ENCODE peak calls at places on chromosomes 5 and 9, in nine cellular contexts. R, X, K, I, F, O, A, D and Y are unnamed samples.

GRCh38 chr9:101026824-101027223 is 1.7 kb upstream of the PLPPR1 start:
- DNase-seq in K (no peak), A (no peak), O (peak; percentile 4), F (no peak), R (no peak), D (no peak), I (no peak), X (no peak), Y (no peak)

GRCh38 chr5:163379298-163380155 is 57.9 kb upstream of the CCNG1 start:
- DNase-seq in R (peak; percentile 94), I (no peak), O (peak; percentile 93), D (peak; percentile 88), A (peak; percentile 53), F (peak; percentile 80), K (peak; percentile 17), X (peak; percentile 86), Y (peak; percentile 62)

GRCh38 chr9:114696814-114697544 is 15.0 kb upstream of the TEX48 start:
- DNase-seq in O (no peak), F (peak; percentile 62), R (peak; percentile 27), K (no peak), A (no peak), X (peak; percentile 53), D (peak; percentile 34), I (no peak), Y (no peak)

GRCh38 chr9:94666364-94667099 is 27.2 kb upstream of the FBP1 start:
- DNase-seq in K (no peak), F (no peak), I (no peak), R (no peak), X (no peak), A (no peak), O (no peak), D (no peak), Y (no peak)

GRCh38 chr9:91321691-91322090 is 40.0 kb downstream of the AUH start:
- DNase-seq in X (no peak), I (no peak), R (no peak), O (no peak), D (no peak), K (no peak), A (no peak), F (no peak), Y (no peak)

GRCh38 chr9:21491742-21492141 is 9.6 kb upstream of the IFNE start:
- DNase-seq in I (no peak), X (no peak), A (no peak), D (peak; percentile 38), K (no peak), O (no peak), F (no peak), R (no peak), Y (no peak)

GRCh38 chr5:100595152-100595811 is 60.1 kb downstream of the FAM174A start:
- DNase-seq in I (peak; percentile 69), O (peak; percentile 93), D (peak; percentile 97), R (peak; percentile 87), F (peak; percentile 97), A (peak; percentile 83), X (peak; percentile 88), K (no peak), Y (peak; percentile 95)

GRCh38 chr9:4596165-4596922 is 65.8 kb upstream of the PLPP6 start:
- DNase-seq in K (no peak), X (no peak), A (no peak), I (no peak), O (no peak), F (no peak), R (no peak), D (peak; percentile 41), Y (peak; percentile 50)

GRCh38 chr9:106203832-106204516 is 509.6 kb downstream of the TMEM38B start:
- DNase-seq in X (no peak), I (no peak), F (no peak), D (no peak), K (no peak), O (no peak), R (peak; percentile 56), A (no peak), Y (no peak)

GRCh38 chr9:35914307-35914807 is 5.1 kb downstream of the SPAAR start:
- DNase-seq in R (no peak), O (peak; percentile 68), K (no peak), A (no peak), D (peak; percentile 26), F (peak; percentile 47), X (no peak), I (peak; percentile 78), Y (no peak)

GRCh38 chr5:131659841-131660240 is 24.8 kb upstream of the RAPGEF6 start:
- DNase-seq in F (no peak), I (no peak), A (no peak), O (no peak), D (no peak), R (no peak), K (no peak), X (no peak), Y (no peak)

GRCh38 chr9:129176786-129177442 is 1.1 kb downstream of the IER5L start:
- DNase-seq in F (peak; percentile 49), A (no peak), I (peak; percentile 66), X (peak; percentile 49), D (peak; percentile 80), R (peak; percentile 10), O (peak; percentile 57), K (peak; percentile 36), Y (peak; percentile 64)

GRCh38 chr5:77909237-77909636 is 133.1 kb upstream of the TBCA start:
- DNase-seq in I (no peak), O (no peak), K (no peak), D (no peak), F (no peak), A (no peak), X (no peak), R (no peak), Y (no peak)

GRCh38 chr5:134892926-134893325 is 12.0 kb upstream of the PCBD2 start:
- DNase-seq in I (no peak), F (no peak), X (no peak), R (no peak), K (no peak), O (no peak), D (no peak), A (no peak), Y (no peak)

DNA sequence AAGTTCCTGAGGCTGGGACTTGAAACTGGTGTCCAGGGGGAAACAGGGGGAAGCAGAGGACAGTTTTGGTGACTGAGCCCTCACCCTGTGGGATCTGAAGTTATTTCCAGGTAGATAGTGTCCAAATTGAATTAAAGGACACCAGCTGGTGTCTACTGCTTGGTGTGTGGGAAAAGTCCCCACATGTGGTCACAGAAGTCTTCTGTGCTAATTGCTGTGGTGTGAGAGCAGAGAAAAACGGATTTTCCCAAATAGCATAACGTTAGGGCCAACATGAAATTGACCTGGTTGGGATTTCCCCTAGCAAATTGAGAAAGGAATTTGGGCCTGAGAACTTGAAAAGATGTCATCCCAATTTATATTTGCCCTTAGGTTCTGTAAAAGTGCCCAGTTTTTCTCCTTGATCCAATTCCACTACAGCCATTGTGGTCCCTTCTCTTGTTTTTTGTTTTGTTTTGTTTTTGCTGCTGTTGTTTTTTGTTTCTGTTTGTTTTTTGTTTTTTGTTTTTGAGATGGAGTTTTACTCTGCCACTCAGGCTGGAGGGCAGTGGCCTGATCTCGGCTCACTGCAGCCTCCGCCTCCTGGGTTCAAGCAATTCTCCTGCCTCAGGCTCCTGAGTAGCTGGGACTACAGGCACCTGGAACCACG is 5.6 kb upstream of the STARD4 start:
- DNase-seq in I (no peak), A (no peak), X (no peak), R (no peak), O (no peak), F (no peak), D (no peak), K (no peak), Y (no peak)
- H3K4me3 ChIP-seq in I (no peak overlapping the region), A (no peak overlapping the region), X (no peak overlapping the region), R (no peak overlapping the region), O (no peak overlapping the region), F (no peak overlapping the region), D (no peak overlapping the region), K (no peak overlapping the region), Y (no peak overlapping the region)

DNA sequence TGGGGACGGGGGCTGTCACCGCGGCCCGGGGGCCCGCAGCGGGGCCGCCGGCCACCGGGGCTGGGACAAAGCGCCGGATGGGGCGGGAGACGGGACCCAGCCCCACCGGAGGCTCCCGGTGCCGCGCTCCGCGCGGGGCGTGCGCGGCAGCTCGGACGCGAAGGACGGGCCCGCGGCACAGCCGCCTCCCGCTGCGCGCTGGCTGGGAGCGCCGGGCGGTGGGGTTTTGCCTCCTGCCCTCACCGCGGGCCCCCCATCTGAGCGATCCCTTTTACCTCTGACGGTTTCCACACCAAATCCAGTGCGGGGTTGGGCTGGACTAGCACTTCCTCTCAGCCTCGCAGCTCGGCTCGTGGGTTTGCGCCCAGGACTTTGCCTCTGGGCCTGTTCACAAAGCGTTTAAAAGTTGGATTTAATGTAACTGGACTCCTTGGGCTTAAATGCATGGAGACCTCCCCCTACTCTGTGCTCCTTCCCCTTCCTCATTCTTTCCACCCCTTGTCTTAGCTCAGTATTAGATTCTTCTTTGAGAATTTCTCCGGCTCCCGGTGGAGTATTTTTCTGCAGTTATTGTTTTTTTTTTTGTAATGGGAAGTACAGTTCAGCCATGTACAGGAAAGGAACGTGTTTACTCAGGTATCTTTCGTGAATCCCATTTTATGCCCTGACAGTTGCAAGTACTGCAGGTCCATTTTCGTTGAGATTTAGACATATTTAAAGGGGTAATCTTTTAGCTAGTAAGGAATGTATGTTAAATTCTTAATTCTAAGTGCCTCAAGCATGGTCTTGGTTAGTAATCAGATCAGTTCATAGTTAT is 691 bp downstream of the FCHO2 start:
- DNase-seq in F (peak; percentile 56), O (peak; percentile 66), X (peak; percentile 57), A (no peak), D (peak; percentile 72), K (peak; percentile 37), R (peak; percentile 47), I (peak; percentile 78), Y (peak; percentile 65)
- TF ChIP-seq CTCF in F (no peak), O (no peak), X (no peak), A (no peak), D (no peak), K (no peak), R (no peak), I (no peak), Y (no peak)

GRCh38 chr9:68705636-68706578 is 867 bp downstream of the PIP5K1B start:
- DNase-seq in I (peak; percentile 64), R (no peak), F (no peak), D (peak; percentile 10), O (peak; percentile 12), A (no peak), K (no peak), X (peak; percentile 1), Y (no peak)

GRCh38 chr9:68702493-68702892 is 2.5 kb upstream of the PIP5K1B start:
- DNase-seq in I (no peak), R (no peak), X (no peak), A (no peak), K (no peak), O (no peak), D (no peak), F (peak; percentile 11), Y (no peak)

GRCh38 chr9:68703672-68704071 is 1.4 kb upstream of the PIP5K1B start:
- DNase-seq in K (no peak), A (no peak), D (no peak), X (no peak), I (no peak), F (no peak), R (no peak), O (no peak), Y (no peak)

GRCh38 chr9:68704804-68705635 is at the start of gene PIP5K1B:
- DNase-seq in D (peak; percentile 53), X (peak; percentile 60), R (peak; percentile 56), I (peak; percentile 84), A (no peak), F (peak; percentile 29), K (peak; percentile 65), O (peak; percentile 58), Y (peak; percentile 31)

GRCh38 chr9:68704498-68704803 is 589 bp upstream of the PIP5K1B start:
- DNase-seq in R (no peak), I (no peak), F (no peak), X (no peak), K (no peak), D (no peak), A (no peak), O (no peak), Y (no peak)
- H3K4me3 ChIP-seq in R (peak overlapping the region; percentile 57), I (peak overlapping the region; percentile 83), F (no peak overlapping the region), X (no peak overlapping the region), K (peak overlapping the region; percentile 59), D (no peak overlapping the region), A (no peak overlapping the region), O (peak overlapping the region; percentile 97), Y (no peak overlapping the region)

GRCh38 chr9:69292078-69292477 is 32.9 kb upstream of the ENTREP1 start:
- DNase-seq in R (no peak), X (no peak), K (no peak), F (no peak), D (no peak), A (no peak), I (no peak), O (no peak), Y (no peak)
- TF ChIP-seq CTCF in R (peak; percentile 25), X (peak; percentile 20), K (no peak), F (no peak), D (no peak), A (no peak), I (no peak), O (no peak), Y (no peak)